ENCODE peak calls at places on chromosomes 13 and 19, in nine cellular contexts. V is GM23338; L is activated CD4-positive, alpha-beta T cell treated with anti-CD3 and anti-CD28 coated beads, Interleukin-2, amount 10 ng/mL, durations not matched to agents 7 days and 5 days; T is stimulated activated CD8-positive, alpha-beta memory T cell treated with anti-CD3 and anti-CD28 coated beads, Interleukin-7, amount 100 ng/mL, for 24 hours; E is CD8-positive, alpha-beta memory T cell; J is ELR; O is osteoblast; N is iPS-NIHi11; F is activated CD8-positive, alpha-beta memory T cell treated with anti-CD3 and anti-CD28 coated beads for 4 hours. K is an unnamed sample.

GRCh38 chr19:39927524-39928356 is 6.7 kb downstream of the FCGBP start:
- DNase-seq in N (no peak), F (no peak), T (no peak), E (no peak), L (no peak), O (peak; percentile 22), V (no peak), J (no peak), K (no peak)

GRCh38 chr13:49756263-49756662 is 36.2 kb downstream of the KPNA3 start:
- DNase-seq in J (no peak), O (no peak), V (no peak), L (no peak), T (no peak), F (no peak), N (no peak), E (no peak), K (no peak)

GRCh38 chr13:43469791-43470190 is 317.0 kb downstream of the ENOX1 start:
- DNase-seq in F (no peak), E (no peak), L (no peak), N (no peak), T (no peak), J (no peak), O (no peak), V (no peak), K (peak; percentile 44)

GRCh38 chr19:43872547-43873336 is 45.6 kb downstream of the ZNF283 start:
- DNase-seq in J (peak; percentile 37), F (no peak), O (peak; percentile 73), L (no peak), V (peak; percentile 23), T (no peak), N (no peak), E (no peak), K (no peak)

GRCh38 chr13:44715287-44716224 is 139.4 kb upstream of the TSC22D1 start:
- DNase-seq in L (no peak), N (no peak), F (no peak), J (no peak), T (no peak), V (no peak), E (no peak), O (no peak), K (no peak)

GRCh38 chr13:23470706-23471610 is 37.5 kb upstream of the SACS start:
- DNase-seq in F (no peak), L (no peak), O (peak; percentile 65), J (peak; percentile 19), V (no peak), T (no peak), E (no peak), N (no peak), K (no peak)

GRCh38 chr13:95509521-95510315 is 42.8 kb upstream of the CLDN10 start:
- DNase-seq in L (no peak), J (peak; percentile 72), O (peak; percentile 51), V (no peak), T (no peak), E (no peak), N (no peak), F (no peak), K (no peak)

GRCh38 chr13:84479656-84480055 is 597.4 kb upstream of the SLITRK1 start:
- DNase-seq in N (no peak), F (no peak), E (no peak), T (no peak), L (no peak), V (no peak), O (no peak), J (peak; percentile 65), K (no peak)

GRCh38 chr13:30752201-30752797 is 17.0 kb downstream of the ALOX5AP start:
- DNase-seq in O (peak; percentile 90), V (no peak), J (peak; percentile 38), T (no peak), N (no peak), L (no peak), F (no peak), E (no peak), K (no peak)

GRCh38 chr13:45365558-45365885 is 24.5 kb upstream of the TPT1 start:
- DNase-seq in E (no peak), N (no peak), V (no peak), T (no peak), L (no peak), O (no peak), J (no peak), F (no peak), K (no peak)

GRCh38 chr19:1009043-1009975 is 9.1 kb downstream of the GRIN3B start:
- DNase-seq in E (no peak), J (no peak), T (no peak), L (no peak), N (peak; percentile 52), V (peak; percentile 44), F (no peak), O (peak; percentile 99), K (no peak)

GRCh38 chr19:48417436-48417835 is 24.0 kb downstream of the GRIN2D start:
- DNase-seq in E (no peak), V (no peak), T (no peak), O (no peak), J (no peak), F (no peak), L (no peak), N (no peak), K (no peak)

GRCh38 chr13:41939403-41939802 is 21.5 kb downstream of the VWA8 start:
- DNase-seq in J (no peak), V (no peak), E (no peak), L (no peak), O (no peak), N (no peak), T (no peak), F (no peak), K (no peak)

GRCh38 chr13:46146898-46147297 is 35.1 kb downstream of the LCP1 start:
- DNase-seq in V (peak; percentile 67), T (no peak), L (no peak), N (peak; percentile 57), F (no peak), J (peak; percentile 31), E (no peak), O (no peak), K (no peak)

GRCh38 chr19:4414800-4415251 is 12.4 kb downstream of the CHAF1A start:
- DNase-seq in L (no peak), E (no peak), J (no peak), N (no peak), T (no peak), F (no peak), V (no peak), O (peak; percentile 75), K (no peak)

GRCh38 chr19:44671400-44671799 is at the start of gene CEACAM19:
- DNase-seq in N (no peak), L (no peak), O (peak; percentile 73), T (no peak), E (no peak), F (no peak), V (no peak), J (no peak), K (no peak)

GRCh38 chr13:27482996-27483395 is 32.6 kb upstream of the MTIF3 start:
- DNase-seq in N (no peak), V (no peak), E (no peak), O (no peak), J (no peak), L (peak; percentile 9), T (no peak), F (no peak), K (no peak)

GRCh38 chr13:40585911-40586471 is 80.5 kb downstream of the FOXO1 start:
- DNase-seq in E (no peak), O (no peak), L (no peak), V (peak; percentile 61), T (no peak), J (peak; percentile 9), F (no peak), N (no peak), K (no peak)

GRCh38 chr13:28329395-28330158 is 165.4 kb downstream of the FLT1 start:
- DNase-seq in O (peak; percentile 96), J (peak; percentile 97), L (no peak), F (no peak), T (no peak), E (no peak), V (no peak), N (no peak), K (no peak)

GRCh38 chr19:6663236-6664187 is 6.4 kb downstream of the TNFSF14 start:
- DNase-seq in F (no peak), V (no peak), L (no peak), J (peak; percentile 39), O (no peak), T (no peak), E (peak; percentile 69), N (no peak), K (no peak)

GRCh38 chr19:37009871-37010270 is 68.4 kb upstream of the ZNF420 start:
- DNase-seq in L (no peak), N (no peak), J (no peak), V (no peak), O (no peak), E (no peak), F (no peak), T (no peak), K (no peak)

GRCh38 chr19:3253270-3253669 is 28.8 kb downstream of the CELF5 start:
- DNase-seq in J (peak; percentile 38), O (peak; percentile 60), F (no peak), V (peak; percentile 43), N (no peak), T (no peak), L (no peak), E (no peak), K (no peak)

GRCh38 chr13:74210693-74211393 is 76.6 kb upstream of the KLF12 start:
- DNase-seq in L (no peak), J (peak; percentile 97), N (no peak), F (no peak), T (no peak), E (no peak), O (peak; percentile 87), V (no peak), K (peak; percentile 39)

GRCh38 chr13:89363144-89363543 is 1692.0 kb downstream of the SLITRK5 start:
- DNase-seq in F (no peak), J (no peak), N (no peak), L (no peak), E (no peak), V (peak; percentile 29), T (no peak), O (no peak), K (no peak)

GRCh38 chr19:44734357-44734756 is 14.2 kb upstream of the BCL3 start:
- DNase-seq in T (no peak), J (no peak), V (no peak), N (no peak), F (no peak), L (no peak), E (no peak), O (no peak), K (no peak)

GRCh38 chr19:44306283-44306682 is 1.5 kb upstream of the ZNF235 start:
- DNase-seq in O (no peak), N (no peak), L (no peak), T (no peak), J (no peak), V (no peak), E (no peak), F (no peak), K (no peak)

GRCh38 chr19:44202470-44202869 is 9.9 kb upstream of the ZNF227 start:
- DNase-seq in L (no peak), T (no peak), V (no peak), J (peak; percentile 5), N (no peak), F (no peak), O (no peak), E (no peak), K (no peak)

GRCh38 chr19:4678881-4679379 is 8.8 kb upstream of the MYDGF start:
- DNase-seq in V (peak; percentile 98), N (peak; percentile 93), E (no peak), O (no peak), L (no peak), F (no peak), T (no peak), J (peak; percentile 55), K (no peak)

GRCh38 chr19:17243854-17244617 is 1.7 kb downstream of the NR2F6 start:
- DNase-seq in J (peak; percentile 69), F (no peak), V (peak; percentile 75), E (no peak), O (peak; percentile 95), L (no peak), T (no peak), N (no peak), K (no peak)

GRCh38 chr13:98435356-98435755 is 141.6 kb downstream of the STK24 start:
- DNase-seq in T (no peak), E (no peak), J (no peak), N (no peak), V (no peak), L (no peak), O (peak; percentile 6), F (no peak), K (no peak)

GRCh38 chr13:89748716-89749115 is 1598.8 kb upstream of the MIR17HG start:
- DNase-seq in V (no peak), F (no peak), L (no peak), E (no peak), T (no peak), O (no peak), N (no peak), J (no peak), K (no peak)

K was measured in brain pericyte.